ENCODE peak calls at places on chromosomes 1 and 21, in five cellular contexts. M, X, Y, R and V are unnamed samples. For H3K4me1, the result is how much of the 10 kb centered on the place peaks cover.

GRCh38 chr1:9443913-9444445 is 95.3 kb upstream of the SLC25A33 start:
- DNase-seq in M (no peak), X (no peak), Y (peak), R (no peak), V (no peak)

GRCh38 chr1:113250161-113250560 is 140.2 kb upstream of the MAGI3 start:
- DNase-seq in M (no peak), X (no peak), Y (no peak), R (no peak), V (no peak)

GRCh38 chr1:81660286-81660685 is 140.4 kb upstream of the ADGRL2 start:
- DNase-seq in M (no peak), X (no peak), Y (no peak), R (no peak), V (no peak)

GRCh38 chr1:14780271-14780670 is 181.8 kb downstream of the KAZN start:
- DNase-seq in M (no peak), X (no peak), Y (no peak), R (no peak), V (no peak)

GRCh38 chr21:19557046-19557445 is 1153.5 kb upstream of the TMPRSS15 start:
- DNase-seq in M (no peak), X (no peak), Y (no peak), R (no peak), V (no peak)

GRCh38 chr1:170511066-170511465 is 20.9 kb upstream of the GORAB start:
- DNase-seq in M (no peak), X (peak), Y (no peak), R (no peak), V (no peak)

GRCh38 chr1:204337583-204337982 is 22.1 kb downstream of the PLEKHA6 start:
- DNase-seq in M (no peak), X (no peak), Y (no peak), R (no peak), V (no peak)

GRCh38 chr1:213381572-213382084 is 330.6 kb downstream of the RPS6KC1 start:
- DNase-seq in M (no peak), X (no peak), Y (no peak), R (no peak), V (no peak)

GRCh38 chr1:205597691-205598314 is 34.0 kb downstream of the ELK4 start:
- DNase-seq in M (no peak), X (no peak), Y (no peak), R (no peak), V (no peak)

GRCh38 chr1:65077369-65077768 is 70.6 kb upstream of the AK4 start:
- DNase-seq in M (no peak), X (no peak), Y (no peak), R (peak), V (no peak)

GRCh38 chr21:35547946-35548774 is 499.1 kb upstream of the RUNX1 start:
- DNase-seq in M (no peak), X (no peak), Y (no peak), R (no peak), V (no peak)

GRCh38 chr1:94205639-94206038 is 31.7 kb downstream of the ARHGAP29 start:
- DNase-seq in M (no peak), X (no peak), Y (no peak), R (no peak), V (no peak)

GRCh38 chr1:97252925-97253324 is 531.3 kb downstream of the PTBP2 start:
- DNase-seq in M (no peak), X (no peak), Y (no peak), R (no peak), V (no peak)

GRCh38 chr21:15731243-15731613 is 1.4 kb downstream of the USP25 start:
- DNase-seq in M (no peak), X (no peak), Y (peak), R (no peak), V (no peak)

GRCh38 chr1:222240536-222241181 is 307.2 kb downstream of the HHIPL2 start:
- DNase-seq in M (no peak), X (no peak), Y (peak), R (no peak), V (no peak)

GRCh38 chr1:176852124-176852523 is 312.4 kb downstream of the ASTN1 start:
- DNase-seq in M (no peak), X (no peak), Y (no peak), R (no peak), V (no peak)

GRCh38 chr1:223421025-223421424 is 27.8 kb downstream of the CCDC185 start:
- DNase-seq in M (no peak), X (no peak), Y (no peak), R (no peak), V (no peak)

GRCh38 chr1:225859151-225859550 is 23.0 kb downstream of the TMEM63A start:
- DNase-seq in M (no peak), X (no peak), Y (no peak), R (no peak), V (no peak)

GRCh38 chr1:66374561-66375111 is 159.3 kb upstream of the SGIP1 start:
- DNase-seq in M (no peak), X (no peak), Y (peak), R (no peak), V (no peak)

GRCh38 chr21:45299864-45300785 is 12.4 kb upstream of the POFUT2 start:
- DNase-seq in M (no peak), X (peak), Y (no peak), R (no peak), V (no peak)

GRCh38 chr1:64624446-64624766 is 120.5 kb upstream of the RAVER2 start:
- DNase-seq in M (no peak), X (no peak), Y (peak), R (no peak), V (no peak)

GRCh38 chr1:15155760-15156743 is 2.5 kb downstream of the TMEM51 start:
- DNase-seq in M (no peak), X (no peak), Y (no peak), R (no peak), V (no peak)

GRCh38 chr1:217004776-217005436 is 281.7 kb upstream of the ESRRG start:
- DNase-seq in M (no peak), X (no peak), Y (no peak), R (no peak), V (no peak)

GRCh38 chr1:66533804-66534745 is at the start of gene SGIP1:
- DNase-seq in M (peak), X (no peak), Y (no peak), R (no peak), V (peak)

GRCh38 chr1:108785880-108786279 is 39.4 kb downstream of the STXBP3 start:
- DNase-seq in M (no peak), X (no peak), Y (no peak), R (no peak), V (no peak)

GRCh38 chr1:27979151-27979858 is 19.5 kb downstream of the XKR8 start:
- DNase-seq in M (peak), X (no peak), Y (peak), R (no peak), V (no peak)

GRCh38 chr1:58784758-58785423 is 1.0 kb upstream of the JUN start:
- DNase-seq in M (peak), X (peak), Y (peak), R (peak), V (peak)

GRCh38 chr1:230502306-230502705 is 76.2 kb upstream of the PGBD5 start:
- DNase-seq in M (no peak), X (no peak), Y (no peak), R (no peak), V (no peak)

GRCh38 chr1:31700468-31701136 is 3.2 kb downstream of the COL16A1 start:
- DNase-seq in M (no peak), X (peak), Y (peak), R (no peak), V (no peak)

GRCh38 chr1:10557714-10558113 is 83.0 kb downstream of the PEX14 start:
- DNase-seq in M (no peak), X (no peak), Y (no peak), R (no peak), V (no peak)

GRCh38 chr1:212161231-212161781 is 123.9 kb upstream of the PPP2R5A start:
- DNase-seq in M (no peak), X (no peak), Y (peak), R (no peak), V (no peak)

GRCh38 chr1:238377280-238377919 is 486.7 kb upstream of the ZP4 start:
- DNase-seq in M (peak), X (no peak), Y (no peak), R (no peak), V (no peak)

GRCh38 chr1:154574715-154575114 is 7.1 kb downstream of the CHRNB2 start:
- DNase-seq in M (no peak), X (no peak), Y (no peak), R (no peak), V (no peak)

GRCh38 chr1:47317841-47318240 is 3.9 kb upstream of the STIL start:
- DNase-seq in M (no peak), X (no peak), Y (peak), R (no peak), V (no peak)

GRCh38 chr1:152884966-152885624 is 7.0 kb downstream of the SMCP start:
- DNase-seq in M (no peak), X (no peak), Y (peak), R (no peak), V (no peak)

GRCh38 chr1:1317420-1317819 is 7.0 kb downstream of the INTS11 start:
- DNase-seq in M (no peak), X (no peak), Y (no peak), R (no peak), V (no peak)

GRCh38 chr1:79042117-79042516 is 35.6 kb upstream of the ADGRL4 start:
- DNase-seq in M (no peak), X (no peak), Y (peak), R (no peak), V (no peak)

GRCh38 chr1:220698607-220699016 is 8.4 kb downstream of the C1orf115 start:
- DNase-seq in M (no peak), X (no peak), Y (no peak), R (no peak), V (no peak)

DNA sequence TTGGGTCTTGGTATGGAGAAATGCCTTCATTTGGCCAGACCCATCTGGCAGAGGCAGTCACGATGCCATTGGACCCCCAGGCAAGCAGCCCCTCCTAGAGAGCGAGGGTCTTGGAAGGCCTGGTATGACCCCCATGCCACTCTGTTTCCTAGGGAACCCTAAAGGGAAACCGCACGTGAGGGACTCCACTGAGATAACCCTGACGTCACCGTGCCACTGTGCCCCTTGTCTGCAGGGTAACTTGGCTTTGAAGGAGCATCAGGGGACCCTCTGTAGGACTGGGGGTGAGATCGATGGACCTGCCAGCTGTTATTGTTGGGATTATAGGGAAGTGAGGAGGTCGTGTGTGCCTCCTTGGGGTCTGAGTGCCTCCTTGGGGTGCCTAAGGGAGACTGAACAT is 34.5 kb downstream of the ABCG1 start:
- DNase-seq in M (no peak), X (no peak), Y (no peak), R (no peak), V (no peak)
- H3K4me1 ChIP-seq in M (under half), X (under half), Y (under half), R (under half), V (under half)

GRCh38 chr1:85597709-85598108 is 17.1 kb downstream of the CCN1 start:
- DNase-seq in M (peak), X (no peak), Y (no peak), R (no peak), V (no peak)

GRCh38 chr1:85596531-85596930 is 16.0 kb downstream of the CCN1 start:
- DNase-seq in M (no peak), X (no peak), Y (no peak), R (peak), V (no peak)

GRCh38 chr1:85599638-85600037 is 19.1 kb downstream of the CCN1 start:
- DNase-seq in M (no peak), X (no peak), Y (no peak), R (no peak), V (no peak)

GRCh38 chr1:85596947-85597346 is 16.4 kb downstream of the CCN1 start:
- DNase-seq in M (no peak), X (no peak), Y (no peak), R (no peak), V (no peak)

DNA sequence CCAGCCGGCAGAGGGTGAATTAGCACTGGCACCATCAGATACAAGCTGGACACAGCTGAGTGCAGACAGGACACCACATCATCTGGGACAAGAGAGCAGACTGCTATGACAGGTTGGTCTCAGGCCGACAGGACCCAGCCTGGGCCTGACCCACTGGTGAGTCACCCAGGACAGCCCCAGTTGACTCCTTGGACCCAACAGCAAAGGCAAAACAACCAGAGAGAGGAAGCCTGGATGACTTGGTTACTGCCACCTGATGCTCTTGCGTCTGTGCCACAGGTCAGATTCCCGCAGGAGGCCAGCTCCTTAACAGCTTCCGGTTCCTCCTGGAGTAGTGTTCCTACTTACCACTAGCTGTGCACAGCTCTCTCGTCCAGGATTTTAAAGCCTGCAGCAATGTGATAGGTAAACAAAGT is 18.5 kb downstream of the CCN1 start:
- DNase-seq in M (no peak), X (no peak), Y (no peak), R (no peak), V (no peak)
- TF ChIP-seq CTCF in M (no peak), X (no peak), Y (no peak), R (no peak), V (no peak)

GRCh38 chr1:111628153-111628552 is 8.6 kb downstream of the RAP1A start:
- DNase-seq in M (no peak), X (no peak), Y (no peak), R (no peak), V (no peak)
- H3K4me1 ChIP-seq in M (under half), X (half or more), Y (under half), R (half or more), V (half or more)

DNA sequence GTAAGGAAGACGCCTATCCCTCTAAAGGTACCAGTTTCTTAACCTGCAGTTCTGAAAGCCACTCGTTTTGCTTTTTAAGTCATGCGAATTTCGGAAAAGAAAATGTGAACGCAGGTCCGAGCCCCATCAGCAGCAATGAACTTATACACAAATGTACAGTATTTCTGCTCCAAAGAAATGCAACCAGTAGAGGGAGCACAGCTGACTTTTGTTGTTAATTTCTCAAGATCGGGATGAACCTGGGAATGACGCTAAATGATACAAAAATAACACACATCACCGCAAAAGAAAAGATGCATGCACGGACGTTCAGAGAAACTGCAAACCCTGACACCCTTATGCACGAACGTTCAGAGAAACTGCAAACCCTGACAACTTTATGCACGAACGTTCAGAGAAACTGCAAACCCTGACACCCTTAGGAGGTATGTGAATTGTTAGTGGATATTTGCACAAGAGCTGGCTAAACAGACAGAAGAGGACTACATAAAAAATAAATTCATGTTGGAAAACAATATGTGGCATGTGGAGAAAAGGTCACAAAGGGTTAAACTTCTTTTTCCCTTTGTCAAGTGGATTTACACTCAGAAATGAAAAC is 3.5 kb upstream of the TIAM1 start:
- DNase-seq in M (peak), X (no peak), Y (no peak), R (no peak), V (no peak)
- TF ChIP-seq CTCF in M (peak), X (peak), Y (peak), R (peak), V (no peak)

DNA sequence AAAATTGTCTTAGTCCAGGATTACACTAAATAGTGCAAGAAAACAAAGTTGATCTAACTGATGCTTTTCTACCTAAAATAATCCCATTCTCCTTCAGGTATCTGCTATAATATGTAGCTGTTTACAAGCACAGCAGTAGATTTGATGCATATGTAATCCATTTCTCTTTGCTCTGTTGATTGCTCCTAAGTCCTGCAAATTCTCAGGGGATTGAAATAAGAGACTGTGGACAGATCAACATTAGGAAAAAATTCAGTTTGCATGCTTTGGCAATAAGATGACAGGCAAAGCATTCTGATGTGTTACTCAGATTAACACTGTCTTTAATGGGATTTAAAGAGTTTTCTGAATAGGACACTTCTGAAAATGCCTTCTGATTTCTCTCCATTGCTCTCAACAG is 34.7 kb downstream of the RNF11 start:
- DNase-seq in M (no peak), X (no peak), Y (no peak), R (no peak), V (no peak)
- H3K4me1 ChIP-seq in M (under half), X (under half), Y (under half), R (under half), V (half or more)

GRCh38 chr1:92784639-92785500 is at the start of gene EVI5:
- DNase-seq in M (peak), X (peak), Y (peak), R (peak), V (peak)
- TF ChIP-seq CTCF in M (no peak), X (no peak), Y (no peak), R (no peak), V (no peak)

GRCh38 chr21:33654412-33654811 is 12.1 kb downstream of the ITSN1 start:
- DNase-seq in M (no peak), X (no peak), Y (no peak), R (no peak), V (no peak)
- H3K4me1 ChIP-seq in M (under half), X (under half), Y (under half), R (half or more), V (under half)

GRCh38 chr1:42730988-42731387 is 9.0 kb downstream of the CLDN19 start:
- DNase-seq in M (peak), X (no peak), Y (no peak), R (no peak), V (no peak)
- TF ChIP-seq CTCF in M (peak), X (no peak), Y (peak), R (no peak), V (no peak)

GRCh38 chr1:8382051-8382505 is 64.2 kb downstream of the SLC45A1 start:
- DNase-seq in M (peak), X (no peak), Y (no peak), R (no peak), V (no peak)
- H3K4me1 ChIP-seq in M (under half), X (half or more), Y (under half), R (half or more), V (half or more)